ENCODE peak calls at places on chromosomes 6 and 20, in five cellular contexts. O, C, U, M and V are unnamed samples.

GRCh38 chr6:29631209-29631810 is 1.7 kb downstream of the GABBR1 start:
- DNase-seq in O (no peak), M (no peak), U (no peak), C (no peak), V (no peak)

GRCh38 chr20:19970256-19970765 is 46.9 kb upstream of the NAA20 start:
- DNase-seq in C (no peak), O (no peak), U (no peak), M (no peak), V (no peak)

GRCh38 chr20:43680976-43681375 is 14.1 kb downstream of the MYBL2 start:
- DNase-seq in C (no peak), U (no peak), O (no peak), M (no peak), V (no peak)

GRCh38 chr20:13677241-13677640 is 38.5 kb upstream of the TASP1 start:
- DNase-seq in C (no peak), U (no peak), M (no peak), O (no peak), V (no peak)

GRCh38 chr6:166567107-166567506 is 19.4 kb downstream of the RAMACL start:
- DNase-seq in M (no peak), O (no peak), C (no peak), U (no peak), V (peak)

GRCh38 chr6:298233-299049 is 6.2 kb downstream of the DUSP22 start:
- DNase-seq in M (no peak), O (peak), U (no peak), C (no peak), V (peak)

GRCh38 chr6:155340464-155341129 is 26.3 kb upstream of the TFB1M start:
- DNase-seq in U (no peak), M (no peak), C (no peak), O (no peak), V (no peak)

GRCh38 chr6:89689732-89690131 is 51.2 kb upstream of the LYRM2 start:
- DNase-seq in M (no peak), O (no peak), U (no peak), C (no peak), V (no peak)

GRCh38 chr6:44917430-44917829 is 410.7 kb upstream of the RUNX2 start:
- DNase-seq in M (no peak), O (no peak), U (no peak), C (no peak), V (no peak)

GRCh38 chr20:38859070-38859690 is 53.7 kb downstream of the PPP1R16B start:
- DNase-seq in O (no peak), M (no peak), U (no peak), C (no peak), V (peak)

GRCh38 chr6:167005350-167006159 is 6.4 kb downstream of the CEP43 start:
- DNase-seq in C (no peak), M (peak), U (no peak), O (peak), V (no peak)

GRCh38 chr6:148881593-148882311 is 134.9 kb downstream of the UST start:
- DNase-seq in M (no peak), O (no peak), U (no peak), C (no peak), V (no peak)

GRCh38 chr6:30075094-30075986 is at the start of gene RNF39:
- DNase-seq in M (peak), O (no peak), U (no peak), C (no peak), V (no peak)

GRCh38 chr20:41570552-41570951 is 47.6 kb downstream of the CHD6 start:
- DNase-seq in C (no peak), O (no peak), U (no peak), M (no peak), V (no peak)

GRCh38 chr6:41637179-41638001 is 878 bp upstream of the MDFI start:
- DNase-seq in C (no peak), O (no peak), U (no peak), M (peak), V (no peak)

GRCh38 chr6:5214570-5215052 is 46.1 kb downstream of the LYRM4 start:
- DNase-seq in O (peak), U (no peak), C (no peak), M (no peak), V (no peak)

GRCh38 chr6:134754013-134754690 is 195.7 kb downstream of the ALDH8A1 start:
- DNase-seq in M (no peak), C (no peak), O (no peak), U (no peak), V (no peak)

GRCh38 chr6:79949235-79949634 is 1.9 kb upstream of the ELOVL4 start:
- DNase-seq in U (no peak), M (no peak), C (no peak), O (peak), V (no peak)

GRCh38 chr6:153947817-153948447 is 91.1 kb upstream of the OPRM1 start:
- DNase-seq in M (no peak), U (no peak), O (peak), C (no peak), V (no peak)

GRCh38 chr6:24064832-24065231 is 61.2 kb upstream of the NRSN1 start:
- DNase-seq in C (no peak), O (no peak), U (no peak), M (no peak), V (no peak)

GRCh38 chr6:24069546-24069945 is 56.5 kb upstream of the NRSN1 start:
- DNase-seq in U (no peak), M (no peak), C (no peak), O (no peak), V (no peak)

GRCh38 chr6:24060982-24061754 is 64.8 kb upstream of the NRSN1 start:
- DNase-seq in M (no peak), O (no peak), C (no peak), U (no peak), V (no peak)

DNA sequence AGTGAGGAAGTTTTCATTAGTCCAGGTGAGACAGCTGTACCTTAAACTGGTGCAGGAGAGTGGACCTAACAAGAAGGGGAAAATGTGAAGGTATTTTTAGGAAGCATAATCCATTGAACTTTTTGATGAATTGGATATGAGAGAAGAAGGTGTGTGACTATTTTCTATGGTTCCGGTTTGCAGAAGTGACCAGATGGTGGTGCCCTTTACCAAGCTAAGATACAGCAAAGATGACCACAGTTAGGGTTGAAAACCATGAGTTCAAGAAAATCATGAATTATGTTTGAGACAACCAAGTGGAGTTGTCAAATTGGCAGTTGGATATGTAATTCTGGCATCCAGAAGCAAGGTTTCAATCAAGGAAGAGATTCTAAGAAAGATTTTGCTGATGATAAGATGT is 61.9 kb upstream of the NRSN1 start:
- DNase-seq in O (no peak), C (no peak), U (no peak), M (no peak), V (no peak)
- TF ChIP-seq CTCF in O (no peak), C (peak), U (no peak), M (peak), V (no peak)

GRCh38 chr6:32195652-32195901 is 3.1 kb upstream of the GPSM3 start:
- DNase-seq in C (peak), U (peak), O (peak), M (peak), V (peak)
- H3K4me3 ChIP-seq in C (peak), U (peak), O (peak), M (peak), V (peak)

GRCh38 chr6:125985967-125986294 is 409 bp upstream of the TRMT11 start:
- DNase-seq in U (no peak), O (no peak), M (no peak), C (no peak), V (no peak)
- H3K27ac ChIP-seq in U (peak), O (peak), M (peak), C (peak), V (peak)

GRCh38 chr20:9969626-9970025 is 65.2 kb upstream of the ANKEF1 start:
- DNase-seq in O (no peak), M (no peak), U (no peak), C (no peak), V (no peak)

GRCh38 chr20:9978395-9979004 is 56.3 kb upstream of the ANKEF1 start:
- DNase-seq in C (no peak), U (no peak), O (peak), M (no peak), V (no peak)

GRCh38 chr20:9977629-9978028 is 57.2 kb upstream of the ANKEF1 start:
- DNase-seq in O (no peak), U (no peak), M (no peak), C (no peak), V (no peak)

GRCh38 chr20:9971746-9972145 is 63.0 kb upstream of the ANKEF1 start:
- DNase-seq in M (no peak), O (no peak), C (no peak), U (no peak), V (no peak)

DNA sequence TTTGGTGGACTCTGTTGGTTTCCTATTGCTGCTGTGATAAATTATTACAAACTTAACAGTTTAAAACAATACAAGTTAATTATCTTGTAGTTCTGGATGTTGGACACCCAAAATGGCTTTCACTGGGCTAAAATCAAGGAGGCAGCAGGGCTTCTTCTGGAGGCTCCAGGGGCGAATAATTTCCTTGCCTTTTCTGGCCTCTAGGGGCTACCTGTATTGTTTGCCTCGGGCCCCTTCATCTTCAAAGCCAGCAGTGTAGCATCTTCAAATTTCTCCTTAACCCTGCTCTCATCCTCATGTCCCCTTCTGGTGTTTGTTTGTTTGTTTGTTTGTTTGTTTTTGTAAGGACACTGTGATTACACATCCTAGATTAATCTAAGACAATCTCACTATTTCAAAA is 60.5 kb upstream of the ANKEF1 start:
- DNase-seq in O (no peak), U (no peak), C (no peak), M (no peak), V (no peak)
- TF ChIP-seq CTCF in O (no peak), U (no peak), C (no peak), M (no peak), V (no peak)

GRCh38 chr6:144583614-144583954 is 298.4 kb downstream of the UTRN start:
- DNase-seq in C (no peak), O (no peak), M (no peak), U (no peak), V (no peak)
- H3K4me3 ChIP-seq in C (peak), O (no peak), M (no peak), U (no peak), V (no peak)

DNA sequence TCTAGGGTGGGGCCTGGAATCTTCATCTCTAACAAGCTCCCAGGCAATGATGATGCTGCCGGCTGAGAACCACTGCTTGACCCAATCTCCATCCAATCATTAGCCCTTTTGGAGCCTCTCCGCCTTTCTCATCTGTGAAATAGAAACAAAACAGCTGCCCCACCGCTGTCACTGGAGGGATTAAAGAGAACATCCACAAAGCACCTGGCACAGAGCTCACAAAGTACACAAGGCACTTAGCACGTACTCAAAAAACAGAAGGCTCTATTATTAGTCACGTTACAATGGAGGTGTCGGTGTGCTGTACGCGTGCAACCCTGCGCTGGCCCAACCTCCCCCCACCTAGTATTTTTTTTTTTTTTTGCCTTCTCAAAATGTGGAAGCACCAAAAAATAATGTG is 213.5 kb upstream of the ARID1B start:
- DNase-seq in M (no peak), U (no peak), O (no peak), C (no peak), V (no peak)
- H3K27ac ChIP-seq in M (no peak), U (no peak), O (no peak), C (no peak), V (no peak)

DNA sequence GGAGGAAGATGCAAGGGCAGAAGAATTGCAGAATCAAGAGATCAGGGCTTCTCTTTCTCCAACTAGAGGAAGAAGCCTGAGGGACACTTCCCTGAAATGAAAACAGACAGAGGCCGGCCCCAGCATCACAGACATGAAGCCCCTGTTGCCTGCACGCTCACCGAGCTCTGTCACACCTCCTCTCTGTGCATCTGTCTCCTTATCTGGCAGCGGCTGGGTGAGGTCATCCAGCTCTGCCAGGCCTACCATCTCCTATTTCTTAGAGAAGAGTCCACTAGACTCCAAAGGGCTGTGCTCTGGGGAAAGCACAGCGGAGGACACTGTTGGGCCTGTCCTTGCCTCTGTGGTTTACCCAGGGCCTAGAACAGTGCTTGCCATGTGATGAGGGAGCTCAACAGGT is 71.9 kb upstream of the MLN start:
- DNase-seq in U (no peak), M (no peak), O (no peak), C (no peak), V (no peak)
- TF ChIP-seq CTCF in U (no peak), M (no peak), O (no peak), C (no peak), V (no peak)

GRCh38 chr6:26577720-26578072 is 19.1 kb upstream of the ABT1 start:
- DNase-seq in U (no peak), O (no peak), M (no peak), C (no peak), V (no peak)
- H3K4me3 ChIP-seq in U (peak), O (no peak), M (peak), C (peak), V (peak)